ENCODE peak calls at places on chromosomes 12 and 14, in four cellular contexts. X is pancreas; Q is naive thymus-derived CD4-positive, alpha-beta T cell; Z is uterus. J is an unnamed sample.

GRCh38 chr12:105261010-105261409 is 25.0 kb upstream of the APPL2 start:
- DNase-seq in X (no peak), Q (no peak), Z (no peak), J (no peak)

GRCh38 chr12:3882896-3883564 is 9.8 kb upstream of the PARP11 start:
- DNase-seq in X (no peak), Q (no peak), Z (no peak), J (no peak)

GRCh38 chr14:92035890-92036289 is 4.0 kb downstream of the TRIP11 start:
- DNase-seq in X (no peak), Q (no peak), Z (no peak), J (no peak)

GRCh38 chr14:51491036-51491545 is 160.6 kb upstream of the FRMD6 start:
- DNase-seq in X (no peak), Q (no peak), Z (no peak), J (no peak)

GRCh38 chr14:51929920-51930682 is 59.2 kb upstream of the RTRAF start:
- DNase-seq in X (no peak), Q (no peak), Z (no peak), J (no peak)

GRCh38 chr14:21092147-21093011 is 6.1 kb downstream of the ZNF219 start:
- DNase-seq in X (peak; percentile 92), Q (peak; percentile 93), Z (peak; percentile 87), J (peak; percentile 88)

GRCh38 chr14:105498430-105499255 is 7.6 kb downstream of the TEDC1 start:
- DNase-seq in X (no peak), Q (no peak), Z (no peak), J (no peak)

GRCh38 chr12:15535287-15535895 is 213.1 kb downstream of the PTPRO start:
- DNase-seq in X (no peak), Q (no peak), Z (no peak), J (no peak)

GRCh38 chr12:117125275-117125613 is 26.0 kb upstream of the TESC start:
- DNase-seq in X (no peak), Q (no peak), Z (no peak), J (peak; percentile 8)

GRCh38 chr14:28767851-28768548 is 1.4 kb downstream of the FOXG1 start:
- DNase-seq in X (no peak), Q (no peak), Z (no peak), J (no peak)
- H3K27me3 ChIP-seq in X (peaks cover 81% of the 10 kb centered on the region), Q (peaks cover 3% of the 10 kb centered on the region), Z (peaks cover 84% of the 10 kb centered on the region), J (peaks cover 11% of the 10 kb centered on the region)

DNA sequence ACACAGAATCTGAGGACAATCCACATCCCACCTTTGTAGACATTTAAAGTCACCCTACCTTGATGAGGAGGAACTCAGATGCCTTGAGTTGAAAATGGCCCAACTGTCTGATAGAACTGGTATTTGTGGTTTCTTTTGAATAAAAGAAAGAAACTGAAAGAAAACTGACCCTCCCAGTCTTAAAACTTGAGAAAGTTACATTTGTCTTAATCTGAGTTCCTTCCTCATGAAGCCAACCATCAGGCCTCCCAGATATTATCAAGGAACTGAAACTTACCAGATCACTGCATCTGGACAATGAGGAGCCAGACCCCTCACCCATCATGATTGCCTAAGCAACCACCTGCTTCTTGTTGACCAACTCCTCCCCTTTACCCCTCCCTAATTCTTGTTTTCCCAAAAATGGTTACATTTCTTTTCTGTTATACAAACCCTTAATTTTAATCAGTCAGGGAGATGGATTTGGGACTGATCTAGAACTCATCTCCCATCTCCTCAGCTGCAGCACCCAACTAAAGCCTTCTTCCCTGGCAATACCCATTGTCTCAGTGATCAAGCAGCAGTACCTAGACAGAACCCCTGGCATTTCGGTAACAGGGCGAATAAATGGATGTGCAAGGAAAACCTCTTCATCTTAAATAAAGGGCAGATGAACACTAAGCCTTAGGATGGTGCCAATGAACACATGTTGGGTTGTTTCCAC is 72.0 kb upstream of the RESF1 start:
- DNase-seq in X (no peak), Q (no peak), Z (no peak), J (no peak)
- H3K4me3 ChIP-seq in X (no peak overlapping the region), Q (peak overlapping the region; percentile 8), Z (no peak overlapping the region), J (peak overlapping the region; percentile 29)

DNA sequence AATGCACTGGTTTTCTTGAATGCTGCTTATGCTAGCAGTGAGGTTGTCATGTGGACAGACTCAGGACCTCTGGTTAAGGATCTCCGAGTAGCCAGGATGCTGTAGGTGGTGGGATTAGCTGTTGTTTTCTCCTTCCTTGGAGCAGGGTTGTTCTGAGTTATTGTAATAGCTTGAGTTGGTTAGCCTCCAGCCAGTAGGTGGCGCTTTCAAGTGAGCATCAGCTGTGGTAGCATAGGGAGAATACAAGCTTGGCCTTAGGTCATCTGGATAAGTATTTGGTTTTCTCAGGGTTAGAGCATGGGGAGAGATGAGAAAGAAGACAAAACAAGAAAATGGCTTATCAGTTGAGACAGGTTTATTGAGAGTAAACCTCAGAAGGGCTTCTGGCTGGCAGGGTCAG is 299.7 kb upstream of the FBXO33 start:
- DNase-seq in X (no peak), Q (no peak), Z (no peak), J (no peak)
- H3K9me3 ChIP-seq in X (no peaks in the 10 kb centered on the region), Q (no peaks in the 10 kb centered on the region), Z (no peaks in the 10 kb centered on the region), J (no peaks in the 10 kb centered on the region)

GRCh38 chr12:57734586-57734985 is 4.0 kb downstream of the AGAP2 start:
- DNase-seq in X (no peak), Q (no peak), Z (no peak), J (no peak)
- H3K27me3 ChIP-seq in X (peaks cover 12% of the 10 kb centered on the region), Q (no peaks in the 10 kb centered on the region), Z (peaks cover 17% of the 10 kb centered on the region), J (no peaks in the 10 kb centered on the region)

GRCh38 chr12:46550266-46550879 is 177.8 kb upstream of the SLC38A2 start:
- DNase-seq in X (no peak), Q (no peak), Z (no peak), J (no peak)
- H3K4me3 ChIP-seq in X (no peak overlapping the region), Q (no peak overlapping the region), Z (no peak overlapping the region), J (no peak overlapping the region)

GRCh38 chr12:34402899-34403705 is 380.8 kb downstream of the ALG10 start:
- DNase-seq in X (peak; percentile 12), Q (no peak), Z (peak; percentile 1), J (no peak)
- H3K9me3 ChIP-seq in X (no peaks in the 10 kb centered on the region), Q (peaks cover 84% of the 10 kb centered on the region), Z (no peaks in the 10 kb centered on the region), J (peaks cover 8% of the 10 kb centered on the region)

GRCh38 chr14:90061849-90062794 is at the start of gene KCNK13:
- DNase-seq in X (peak; percentile 23), Q (no peak), Z (no peak), J (no peak)

GRCh38 chr14:90060312-90060964 is 1.4 kb upstream of the KCNK13 start:
- DNase-seq in X (peak; percentile 30), Q (peak; percentile 23), Z (no peak), J (no peak)

GRCh38 chr14:90058876-90059458 is 2.8 kb upstream of the KCNK13 start:
- DNase-seq in X (no peak), Q (no peak), Z (no peak), J (no peak)

GRCh38 chr14:90062852-90063539 is 1.2 kb downstream of the KCNK13 start:
- DNase-seq in X (no peak), Q (no peak), Z (no peak), J (no peak)

DNA sequence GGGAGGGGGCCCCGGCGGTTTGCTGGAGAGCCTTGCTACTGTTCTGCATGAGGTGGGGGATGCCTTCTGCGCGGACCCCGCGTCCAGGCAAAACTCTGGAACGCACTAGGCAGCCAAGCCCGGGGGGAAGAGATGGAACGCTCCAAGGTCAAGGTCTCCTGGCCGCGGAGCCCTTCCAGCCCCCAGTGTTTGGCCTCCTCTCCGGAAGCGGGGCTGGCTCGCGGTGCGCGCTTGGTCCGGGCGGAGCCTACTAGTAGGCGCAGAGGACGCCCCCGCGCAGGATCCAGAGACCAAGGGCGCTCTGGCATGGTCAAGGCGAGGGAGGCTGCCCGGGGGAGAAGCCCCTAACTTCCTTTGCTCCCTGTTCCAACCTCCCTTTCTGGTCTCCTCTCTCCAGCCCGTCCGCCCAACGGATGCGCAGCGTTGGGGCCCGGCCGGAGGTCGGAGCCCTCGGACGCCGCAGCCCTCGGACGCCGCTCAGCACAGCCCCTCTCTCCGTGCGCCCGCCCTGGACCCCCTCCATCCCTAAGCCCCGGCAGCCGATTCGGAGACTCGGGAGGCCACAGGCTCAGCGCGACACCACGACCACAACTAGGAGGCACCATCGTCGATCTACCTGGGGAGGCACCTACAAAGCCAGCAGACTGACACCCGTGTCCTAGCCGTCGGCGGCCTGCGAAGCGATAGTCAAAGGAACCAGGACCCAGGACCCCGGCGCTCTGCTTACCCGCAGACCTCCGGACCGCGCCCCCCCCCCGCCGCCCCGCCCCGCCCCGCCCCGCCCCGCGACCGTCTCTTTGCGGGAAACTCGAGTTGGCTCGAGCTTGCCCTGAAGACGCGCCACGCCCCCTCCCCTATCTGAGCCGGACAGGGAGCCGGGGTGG is 587 bp upstream of the KCNK13 start:
- DNase-seq in X (no peak), Q (no peak), Z (no peak), J (no peak)
- H3K27me3 ChIP-seq in X (peaks cover 10% of the 10 kb centered on the region), Q (peaks cover 11% of the 10 kb centered on the region), Z (peaks cover 32% of the 10 kb centered on the region), J (peaks cover 9% of the 10 kb centered on the region)

J was measured in CD8-positive, alpha-beta memory T cell.